ENCODE peak calls at places on chromosomes 11 and 22, in eight cellular contexts. U is HEK293T; Z is fibroblast of the conjunctiva; O is NCI-H774; R is body of pancreas; H is T-helper 17 cell; M is testis; N is activated T-helper 1 cell treated with anti-CD3 and anti-CD28 coated beads, Interleukin-12 subunit alpha, Interleukin-12 subunit beta, Interleukin-2, Interleukin-4 antibody, amounts not matched to agents 30 ng/mL and 10 ng/mL and 1 ng/mL, durations not matched to agents 14 hours and 24 hours and 36 hours. I is an unnamed sample.

GRCh38 chr11:36594316-36594989 is at the start of gene IFTAP:
- DNase-seq in U (peak), Z (peak), O (peak), R (peak), H (no peak), M (peak), N (peak), I (peak)

GRCh38 chr22:44577391-44578114 is 79.5 kb upstream of the RTL6 start:
- DNase-seq in U (no peak), Z (no peak), O (no peak), R (peak), H (no peak), M (no peak), N (no peak), I (no peak)

GRCh38 chr11:128200467-128200866 is 386.9 kb downstream of the ETS1 start:
- DNase-seq in U (no peak), Z (no peak), O (no peak), R (no peak), H (no peak), M (no peak), N (no peak), I (no peak)

GRCh38 chr11:50187220-50187619 is 154.5 kb downstream of the OR4C45 start:
- DNase-seq in U (no peak), Z (no peak), O (no peak), R (no peak), H (no peak), M (no peak), N (no peak), I (no peak)

GRCh38 chr22:26536056-26536761 is 23.9 kb upstream of the TFIP11 start:
- DNase-seq in U (no peak), Z (no peak), O (no peak), R (peak), H (no peak), M (no peak), N (no peak), I (no peak)

GRCh38 chr22:39252461-39253391 is 7.9 kb upstream of the PDGFB start:
- DNase-seq in U (no peak), Z (no peak), O (no peak), R (no peak), H (no peak), M (no peak), N (no peak), I (peak)

GRCh38 chr11:40514124-40514523 is 945.3 kb downstream of the LRRC4C start:
- DNase-seq in U (no peak), Z (peak), O (peak), R (no peak), H (no peak), M (no peak), N (no peak), I (no peak)

GRCh38 chr11:12499071-12499470 is 121.7 kb downstream of the PARVA start:
- DNase-seq in U (no peak), Z (no peak), O (no peak), R (no peak), H (no peak), M (no peak), N (no peak), I (no peak)

GRCh38 chr11:115699733-115700132 is 195.5 kb upstream of the CADM1 start:
- DNase-seq in U (no peak), Z (no peak), O (no peak), R (no peak), H (no peak), M (no peak), N (no peak), I (no peak)

GRCh38 chr11:17351510-17352176 is at the start of gene NCR3LG1:
- DNase-seq in U (peak), Z (no peak), O (no peak), R (peak), H (peak), M (peak), N (peak), I (peak)

GRCh38 chr11:118194835-118195627 is 18.6 kb upstream of the SCN2B start:
- DNase-seq in U (no peak), Z (peak), O (no peak), R (peak), H (no peak), M (peak), N (no peak), I (peak)

GRCh38 chr11:44018127-44018521 is 29.7 kb upstream of the ACCSL start:
- DNase-seq in U (no peak), Z (no peak), O (no peak), R (no peak), H (no peak), M (peak), N (no peak), I (no peak)

GRCh38 chr11:67282876-67283371 is 6.2 kb upstream of the ANKRD13D start:
- DNase-seq in U (no peak), Z (no peak), O (no peak), R (no peak), H (no peak), M (no peak), N (no peak), I (no peak)

GRCh38 chr11:451738-452137 is 1.7 kb downstream of the PTDSS2 start:
- DNase-seq in U (no peak), Z (no peak), O (no peak), R (no peak), H (no peak), M (no peak), N (no peak), I (no peak)

GRCh38 chr11:78940500-78941225 is 366.0 kb upstream of the NARS2 start:
- DNase-seq in U (no peak), Z (no peak), O (no peak), R (no peak), H (no peak), M (no peak), N (no peak), I (no peak)

GRCh38 chr11:133153031-133153430 is 379.3 kb downstream of the OPCML start:
- DNase-seq in U (no peak), Z (no peak), O (no peak), R (no peak), H (no peak), M (peak), N (no peak), I (no peak)

GRCh38 chr11:35009191-35009940 is 92.9 kb downstream of the PDHX start:
- DNase-seq in U (peak), Z (no peak), O (peak), R (peak), H (no peak), M (no peak), N (no peak), I (no peak)

GRCh38 chr11:23509023-23509422 is 648.7 kb upstream of the CCDC179 start:
- DNase-seq in U (no peak), Z (no peak), O (no peak), R (no peak), H (no peak), M (no peak), N (no peak), I (no peak)

GRCh38 chr11:24249921-24250320 is 246.9 kb upstream of the LUZP2 start:
- DNase-seq in U (no peak), Z (no peak), O (no peak), R (no peak), H (no peak), M (no peak), N (no peak), I (no peak)

GRCh38 chr22:46866591-46866990 is 104.1 kb downstream of the TBC1D22A start:
- DNase-seq in U (no peak), Z (peak), O (no peak), R (no peak), H (no peak), M (no peak), N (no peak), I (no peak)

GRCh38 chr11:89625171-89625570 is 84.9 kb upstream of the TRIM77 start:
- DNase-seq in U (no peak), Z (no peak), O (no peak), R (no peak), H (no peak), M (no peak), N (no peak), I (peak)

GRCh38 chr22:43349636-43350035 is 6.5 kb upstream of the SCUBE1 start:
- DNase-seq in U (no peak), Z (no peak), O (no peak), R (no peak), H (no peak), M (no peak), N (no peak), I (no peak)

GRCh38 chr22:36872866-36873498 is 12.2 kb downstream of the NCF4 start:
- DNase-seq in U (no peak), Z (no peak), O (no peak), R (no peak), H (no peak), M (no peak), N (no peak), I (no peak)

GRCh38 chr11:126061707-126062678 is 673 bp downstream of the CDON start:
- DNase-seq in U (peak), Z (no peak), O (peak), R (no peak), H (peak), M (peak), N (no peak), I (peak)

GRCh38 chr22:39994566-39995345 is at the start of gene FAM83F:
- DNase-seq in U (no peak), Z (no peak), O (peak), R (peak), H (peak), M (peak), N (peak), I (no peak)

GRCh38 chr22:37208401-37209139 is 3.7 kb downstream of the SSTR3 start:
- DNase-seq in U (no peak), Z (no peak), O (no peak), R (no peak), H (peak), M (no peak), N (no peak), I (no peak)